ENCODE peak calls at places on chromosomes 7 and 10, in five cellular contexts. D, O, X, H and G are unnamed samples.

GRCh38 chr7:139730746-139731612 is 46.8 kb downstream of the HIPK2 start:
- DNase-seq in D (no peak), O (peak; percentile 78), X (no peak), H (no peak), G (peak; percentile 35)

GRCh38 chr7:70579397-70580097 is 552.4 kb upstream of the GALNT17 start:
- DNase-seq in D (peak; percentile 65), O (no peak), X (no peak), H (no peak), G (no peak)

GRCh38 chr10:101230185-101230917 is 1.1 kb upstream of the LBX1 start:
- DNase-seq in D (no peak), O (no peak), X (no peak), H (no peak), G (no peak)

GRCh38 chr7:35839860-35840854 is 39.3 kb downstream of the SEPTIN7 start:
- DNase-seq in D (peak; percentile 75), O (no peak), X (peak; percentile 9), H (no peak), G (no peak)

GRCh38 chr10:123683459-123683858 is 17.3 kb downstream of the GPR26 start:
- DNase-seq in D (no peak), O (no peak), X (no peak), H (no peak), G (no peak)

GRCh38 chr7:137287651-137288258 is 55.8 kb downstream of the PTN start:
- DNase-seq in D (no peak), O (no peak), X (no peak), H (no peak), G (no peak)

GRCh38 chr7:117413160-117413559 is 14.1 kb downstream of the ASZ1 start:
- DNase-seq in D (no peak), O (no peak), X (no peak), H (no peak), G (no peak)

GRCh38 chr10:88702848-88703597 is 3.0 kb upstream of the LIPK start:
- DNase-seq in D (peak; percentile 76), O (no peak), X (peak; percentile 40), H (no peak), G (no peak)

GRCh38 chr7:149824748-149825566 is 13.2 kb upstream of the ZNF862 start:
- DNase-seq in D (no peak), O (no peak), X (no peak), H (no peak), G (no peak)

GRCh38 chr10:123666318-123667291 is at the start of gene GPR26:
- DNase-seq in D (no peak), O (no peak), X (no peak), H (no peak), G (no peak)

GRCh38 chr10:73785721-73786511 is 510 bp downstream of the ZSWIM8 start:
- DNase-seq in D (peak; percentile 41), O (peak; percentile 54), X (no peak), H (no peak), G (peak; percentile 55)